ENCODE peak calls at places on chromosome 18, in seven cellular contexts. G is Panc1, U is transverse colon, R is breast epithelium, S is HCT116, D is HepG2, Z is K562. Q is an unnamed sample.

GRCh38 chr18:58042826-58043362 is 1.1 kb upstream of the NEDD4L start:
- DNase-seq in G (no peak), U (no peak), R (no peak), S (no peak), D (no peak), Z (no peak), Q (no peak)

GRCh38 chr18:59488899-59489298 is 129.8 kb upstream of the LMAN1 start:
- DNase-seq in G (no peak), U (no peak), R (no peak), S (no peak), D (no peak), Z (no peak), Q (no peak)

GRCh38 chr18:30175621-30176225 is 866.8 kb downstream of the DSC3 start:
- DNase-seq in G (no peak), U (no peak), R (no peak), S (no peak), D (no peak), Z (no peak), Q (no peak)

GRCh38 chr18:61865466-61866165 is 27.2 kb downstream of the RNF152 start:
- DNase-seq in G (no peak), U (no peak), R (no peak), S (no peak), D (no peak), Z (no peak), Q (no peak)

GRCh38 chr18:74337912-74338309 is 22.3 kb downstream of the C18orf63 start:
- DNase-seq in G (no peak), U (no peak), R (no peak), S (no peak), D (no peak), Z (no peak), Q (no peak)

GRCh38 chr18:8930990-8931648 is 171.4 kb upstream of the NDUFV2 start:
- DNase-seq in G (no peak), U (no peak), R (no peak), S (no peak), D (no peak), Z (no peak), Q (no peak)

GRCh38 chr18:32177530-32177929 is 12.3 kb upstream of the MEP1B start:
- DNase-seq in G (no peak), U (no peak), R (no peak), S (no peak), D (no peak), Z (no peak), Q (no peak)

GRCh38 chr18:75210274-75211001 is at the start of gene TSHZ1:
- DNase-seq in G (peak; percentile 87), U (peak; percentile 80), R (no peak), S (peak; percentile 72), D (peak; percentile 85), Z (peak; percentile 13), Q (no peak)

DNA sequence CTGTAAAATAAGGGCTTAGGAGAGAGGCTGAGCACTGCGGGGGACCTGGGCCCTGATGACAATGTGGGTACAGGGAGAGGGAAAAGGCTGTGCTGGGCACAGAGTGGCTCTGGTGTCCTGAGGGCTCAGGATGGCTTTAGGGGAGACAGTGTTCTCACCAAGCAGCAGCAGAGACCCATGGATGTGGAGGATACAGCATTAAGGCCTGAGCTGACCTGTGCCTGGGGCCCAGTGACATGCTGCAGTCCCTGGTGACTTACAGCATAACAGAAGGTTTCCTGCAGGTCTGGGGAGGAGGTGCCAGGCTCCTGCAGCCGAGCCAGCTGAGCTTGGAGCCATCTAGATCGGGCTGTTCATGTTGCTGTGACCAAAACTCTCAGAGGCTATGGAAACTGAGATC is 191.3 kb upstream of the SMAD2 start:
- DNase-seq in G (no peak), U (no peak), R (no peak), S (no peak), D (no peak), Z (no peak), Q (peak; percentile 58)
- H3K27ac ChIP-seq in G (no peak overlapping the region), U (no peak overlapping the region), R (no peak overlapping the region), S (no peak overlapping the region), D (no peak overlapping the region), Z (no peak overlapping the region), Q (no peak overlapping the region)

GRCh38 chr18:12028674-12029073 is 47.4 kb downstream of the IMPA2 start:
- DNase-seq in G (no peak), U (no peak), R (no peak), S (no peak), D (no peak), Z (no peak), Q (no peak)

GRCh38 chr18:12027480-12027879 is 46.2 kb downstream of the IMPA2 start:
- DNase-seq in G (no peak), U (no peak), R (no peak), S (no peak), D (no peak), Z (no peak), Q (no peak)

GRCh38 chr18:12028040-12028628 is 46.8 kb downstream of the IMPA2 start:
- DNase-seq in G (no peak), U (no peak), R (no peak), S (no peak), D (no peak), Z (no peak), Q (no peak)

GRCh38 chr18:12026562-12026961 is 45.3 kb downstream of the IMPA2 start:
- DNase-seq in G (no peak), U (no peak), R (no peak), S (no peak), D (no peak), Z (no peak), Q (no peak)

DNA sequence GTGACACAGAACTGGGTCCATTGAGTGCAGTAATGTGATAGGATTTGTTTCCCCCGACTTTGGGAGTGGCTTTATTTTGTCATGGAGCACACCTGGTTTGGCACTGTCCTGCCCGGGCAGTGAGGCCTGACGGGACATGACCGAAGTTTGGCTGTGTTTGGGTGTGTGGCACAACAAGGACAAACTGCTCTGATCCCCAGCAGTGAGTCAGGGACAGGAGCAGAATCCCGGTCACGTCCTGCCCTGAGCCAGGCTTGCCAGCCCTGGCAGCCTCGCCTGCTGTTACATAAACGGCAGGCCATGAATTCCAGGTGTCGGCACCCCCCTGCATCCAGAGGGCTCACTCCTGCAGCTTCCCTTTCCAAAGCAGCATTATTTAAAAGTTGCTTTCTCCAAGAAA is 45.7 kb downstream of the IMPA2 start:
- DNase-seq in G (no peak), U (no peak), R (no peak), S (no peak), D (no peak), Z (no peak), Q (no peak)
- TF ChIP-seq POLR2AphosphoS5 in G (no peak), U (no peak), R (no peak), S (no peak), D (no peak), Z (no peak), Q (no peak)

DNA sequence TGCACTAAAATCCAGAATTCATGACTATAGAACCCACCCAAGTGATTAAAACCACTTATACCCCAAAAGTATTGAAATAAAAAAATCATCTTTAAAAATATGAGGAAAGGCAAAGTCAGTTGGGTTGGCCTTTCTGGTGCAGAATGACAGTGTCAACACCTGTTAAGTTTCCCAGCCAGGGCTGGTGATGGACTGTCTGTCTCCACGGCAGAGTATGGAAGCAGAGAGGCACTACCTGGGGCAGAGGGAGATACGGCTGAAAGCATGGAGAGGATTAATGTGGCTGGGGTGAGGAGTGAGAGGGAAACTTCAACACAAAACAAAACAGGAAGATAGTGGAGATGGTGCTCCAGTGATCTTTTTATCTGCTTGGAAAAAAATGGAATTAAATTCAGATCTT is 215.8 kb downstream of the FAM210A start:
- DNase-seq in G (no peak), U (no peak), R (no peak), S (no peak), D (no peak), Z (no peak), Q (no peak)
- H3K27ac ChIP-seq in G (no peak overlapping the region), U (no peak overlapping the region), R (no peak overlapping the region), S (no peak overlapping the region), D (no peak overlapping the region), Z (no peak overlapping the region), Q (no peak overlapping the region)

DNA sequence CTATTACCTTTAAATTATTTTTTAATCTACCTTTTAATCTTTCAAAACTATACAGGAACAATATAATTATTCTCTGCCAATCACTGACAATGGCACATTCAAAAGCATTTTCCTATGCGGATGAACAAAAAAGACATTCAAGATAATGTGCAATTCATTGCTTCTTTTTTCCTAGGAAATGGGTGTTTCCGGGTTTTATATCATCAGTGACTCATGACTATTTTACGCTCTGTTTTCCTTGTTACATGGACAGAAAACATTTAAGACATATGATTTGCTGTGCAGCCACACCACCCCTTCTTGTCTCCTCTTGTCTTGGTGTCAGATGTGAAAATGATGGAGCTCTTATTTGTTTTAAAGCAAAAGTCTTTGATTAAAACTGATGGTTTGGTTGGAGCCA is 184.7 kb upstream of the LINC00305 start:
- DNase-seq in G (no peak), U (no peak), R (no peak), S (no peak), D (no peak), Z (no peak), Q (no peak)
- TF ChIP-seq POLR2AphosphoS5 in G (no peak), U (no peak), R (no peak), S (no peak), D (no peak), Z (no peak), Q (no peak)

GRCh38 chr18:48155856-48156255 is 225.4 kb upstream of the SMAD2 start:
- DNase-seq in G (no peak), U (no peak), R (no peak), S (no peak), D (no peak), Z (no peak), Q (no peak)
- H3K27ac ChIP-seq in G (no peak overlapping the region), U (no peak overlapping the region), R (peak overlapping the region; percentile 9), S (no peak overlapping the region), D (no peak overlapping the region), Z (no peak overlapping the region), Q (no peak overlapping the region)

DNA sequence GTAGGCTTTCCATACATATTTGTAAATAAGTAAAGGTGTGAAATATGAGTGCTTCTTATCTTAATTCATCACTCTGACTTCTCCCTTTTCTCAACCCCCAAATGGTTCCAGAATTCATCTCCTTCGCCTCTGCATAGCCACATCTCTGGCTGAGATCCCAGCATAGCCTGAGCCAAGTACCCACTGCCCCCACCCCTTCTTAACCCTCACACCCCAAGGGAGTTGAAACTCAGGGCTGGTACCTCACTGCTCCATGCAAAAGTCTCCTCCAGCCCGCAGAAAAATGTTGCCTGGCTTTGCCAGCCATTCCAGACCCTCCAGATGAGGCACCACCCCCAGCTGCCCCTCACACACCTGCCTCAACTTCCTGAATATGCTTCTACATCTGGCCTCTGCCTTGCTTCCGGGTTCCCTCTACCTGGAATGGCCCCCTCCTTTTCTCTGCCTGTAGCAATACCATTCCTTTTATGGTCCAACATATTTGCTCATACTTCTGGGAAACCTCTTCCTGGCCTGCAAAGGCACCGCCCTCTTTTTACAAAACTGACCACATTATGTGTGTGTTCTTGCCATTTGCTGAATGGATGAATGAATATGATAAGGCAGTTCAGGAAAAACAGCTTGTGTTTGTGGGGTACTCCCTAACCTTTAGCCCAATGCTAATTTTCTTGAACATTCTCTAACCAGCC is 112.8 kb downstream of the CELF4 start:
- DNase-seq in G (no peak), U (no peak), R (no peak), S (no peak), D (no peak), Z (no peak), Q (no peak)
- TF ChIP-seq POLR2AphosphoS5 in G (no peak), U (no peak), R (no peak), S (no peak), D (no peak), Z (no peak), Q (no peak)

DNA sequence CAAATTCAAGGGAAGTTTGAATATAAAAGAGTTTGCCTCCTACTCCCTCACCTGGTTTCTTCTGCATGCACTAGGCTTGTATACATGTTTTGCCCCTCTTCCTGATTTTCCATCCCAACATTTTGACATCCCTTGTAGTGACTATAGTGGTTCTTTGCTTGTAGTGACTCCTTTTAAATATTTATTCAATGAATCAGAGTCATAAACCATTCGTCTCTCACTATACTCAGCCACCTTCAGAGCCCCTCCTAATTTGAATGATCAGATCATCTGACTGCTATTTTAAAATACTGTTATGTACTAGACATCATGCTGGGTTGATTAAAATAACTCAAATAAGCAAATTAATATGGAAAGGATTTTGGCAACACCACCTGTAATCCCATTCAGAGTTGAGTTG is 492.1 kb upstream of the PIK3C3 start:
- DNase-seq in G (no peak), U (no peak), R (no peak), S (no peak), D (no peak), Z (no peak), Q (no peak)
- H3K27ac ChIP-seq in G (no peak overlapping the region), U (no peak overlapping the region), R (no peak overlapping the region), S (no peak overlapping the region), D (no peak overlapping the region), Z (no peak overlapping the region), Q (no peak overlapping the region)